ENCODE peak calls at places on chromosome 6, in six cellular contexts. F is GM12865, D is right lobe of liver, W is mesendoderm, T is spleen, N is dermis microvascular lymphatic vessel endothelial cell. V is an unnamed sample.

GRCh38 chr6:120938876-120939231 is 395.4 kb downstream of the TBC1D32 start:
- DNase-seq in N (no peak), D (no peak), T (no peak), W (no peak), F (peak; percentile 52), V (no peak)

GRCh38 chr6:1135726-1136414 is 176.0 kb upstream of the FOXQ1 start:
- DNase-seq in F (no peak), W (no peak), D (no peak), T (no peak), N (no peak), V (no peak)

GRCh38 chr6:14804444-14805210 is 441.2 kb upstream of the JARID2 start:
- DNase-seq in W (no peak), D (peak; percentile 87), N (peak; percentile 58), F (no peak), T (peak; percentile 80), V (peak; percentile 95)

GRCh38 chr6:46217671-46218131 is 46.9 kb upstream of the ENPP5 start:
- DNase-seq in N (no peak), F (peak; percentile 45), D (no peak), T (no peak), W (no peak), V (no peak)

GRCh38 chr6:164926686-164927085 is 382.7 kb downstream of the C6orf118 start:
- DNase-seq in D (no peak), N (no peak), W (no peak), T (no peak), F (no peak), V (no peak)

GRCh38 chr6:31079656-31080261 is 32.6 kb downstream of the C6orf15 start:
- DNase-seq in W (peak; percentile 80), D (peak; percentile 46), F (peak; percentile 71), T (peak; percentile 79), N (peak; percentile 65), V (peak; percentile 74)

GRCh38 chr6:6629416-6629815 is 40.9 kb downstream of the LY86 start:
- DNase-seq in D (no peak), N (peak; percentile 2), W (no peak), F (no peak), T (no peak), V (no peak)

GRCh38 chr6:124463271-124463670 is 499.0 kb upstream of the RNF217 start:
- DNase-seq in D (no peak), N (no peak), W (no peak), F (no peak), T (no peak), V (no peak)

GRCh38 chr6:132130530-132131298 is 179.5 kb upstream of the CCN2 start:
- DNase-seq in N (peak; percentile 60), F (peak; percentile 6), D (no peak), W (no peak), T (peak; percentile 69), V (peak; percentile 71)

GRCh38 chr6:113184291-113184690 is 672.9 kb upstream of the MARCKS start:
- DNase-seq in F (no peak), D (no peak), T (no peak), W (no peak), N (no peak), V (no peak)

GRCh38 chr6:169252805-169253189 is 849 bp downstream of the THBS2 start:
- DNase-seq in T (no peak), F (no peak), W (peak; percentile 28), D (no peak), N (no peak), V (peak; percentile 75)

GRCh38 chr6:44133003-44133931 is 5.9 kb downstream of the TMEM63B start:
- DNase-seq in W (peak; percentile 75), D (no peak), F (no peak), N (no peak), T (no peak), V (peak; percentile 80)

GRCh38 chr6:41453232-41453631 is 92.9 kb upstream of the FOXP4 start:
- DNase-seq in N (no peak), D (no peak), F (no peak), W (no peak), T (peak; percentile 25), V (no peak)

GRCh38 chr6:111423960-111424846 is 58.8 kb downstream of the REV3L start:
- DNase-seq in N (peak; percentile 49), T (no peak), W (no peak), F (no peak), D (no peak), V (peak; percentile 72)

GRCh38 chr6:157096522-157096921 is 226.8 kb downstream of the TMEM242 start:
- DNase-seq in N (no peak), F (no peak), D (no peak), W (no peak), T (no peak), V (no peak)

GRCh38 chr6:125780540-125781306 is 10.0 kb upstream of the NCOA7 start:
- DNase-seq in D (peak; percentile 58), F (peak; percentile 80), T (peak; percentile 88), W (peak; percentile 81), N (peak; percentile 74), V (peak; percentile 74)

GRCh38 chr6:26020983-26021349 is 58.4 kb downstream of the TRIM38 start:
- DNase-seq in W (no peak), D (peak; percentile 60), N (peak; percentile 71), F (peak; percentile 87), T (peak; percentile 88), V (peak; percentile 84)

GRCh38 chr6:154247119-154247814 is 109.3 kb downstream of the IPCEF1 start:
- DNase-seq in T (no peak), D (no peak), W (peak; percentile 75), N (no peak), F (peak; percentile 71), V (no peak)

GRCh38 chr6:40391086-40391485 is 196.1 kb downstream of the LRFN2 start:
- DNase-seq in T (no peak), F (no peak), W (no peak), D (no peak), N (no peak), V (no peak)

GRCh38 chr6:144730088-144730640 is 445.0 kb downstream of the UTRN start:
- DNase-seq in F (peak; percentile 35), W (peak; percentile 22), T (no peak), N (no peak), D (no peak), V (no peak)

GRCh38 chr6:122154912-122155516 is 244.4 kb upstream of the HSF2 start:
- DNase-seq in W (peak; percentile 42), N (peak; percentile 2), F (no peak), D (no peak), T (no peak), V (peak; percentile 64)

GRCh38 chr6:35449287-35449881 is 2.8 kb upstream of the FANCE start:
- DNase-seq in D (no peak), F (peak; percentile 77), W (peak; percentile 76), T (no peak), N (peak; percentile 75), V (no peak)

GRCh38 chr6:163402616-163403015 is 11.9 kb upstream of the QKI start:
- DNase-seq in D (no peak), T (no peak), N (no peak), W (no peak), F (no peak), V (no peak)

GRCh38 chr6:27161946-27162603 is 85.4 kb upstream of the PRSS16 start:
- DNase-seq in W (no peak), D (no peak), N (peak; percentile 41), F (peak; percentile 62), T (no peak), V (no peak)

GRCh38 chr6:14333556-14334305 is 216.2 kb downstream of the CD83 start:
- DNase-seq in T (no peak), D (no peak), W (peak; percentile 18), F (no peak), N (no peak), V (no peak)

GRCh38 chr6:31216208-31216898 is 45.9 kb upstream of the POU5F1 start:
- DNase-seq in D (no peak), T (no peak), N (no peak), F (no peak), W (no peak), V (no peak)

GRCh38 chr6:3740551-3741476 is 10.7 kb downstream of the PXDC1 start:
- DNase-seq in T (no peak), F (no peak), D (no peak), W (no peak), N (no peak), V (no peak)

V was measured in sigmoid colon.